ENCODE peak calls at places on chromosomes 5 and 9, in four cellular contexts. L, G, E and I are unnamed samples.

GRCh38 chr9:111992523-111992922 is 95.9 kb downstream of the UGCG start:
- DNase-seq in G (no peak), E (no peak), L (no peak), I (no peak)

GRCh38 chr9:14692536-14692917 is 705 bp downstream of the ZDHHC21 start:
- DNase-seq in E (no peak), G (peak; percentile 49), L (no peak), I (no peak)

GRCh38 chr5:168304349-168304748 is 12.9 kb downstream of the WWC1 start:
- DNase-seq in G (no peak), E (no peak), L (no peak), I (no peak)

GRCh38 chr5:164472150-164472549 is 966.7 kb downstream of the MAT2B start:
- DNase-seq in L (no peak), G (no peak), E (no peak), I (no peak)

GRCh38 chr5:116135344-116135743 is 50.5 kb downstream of the COMMD10 start:
- DNase-seq in G (no peak), L (no peak), E (no peak), I (no peak)

GRCh38 chr9:100364013-100364412 is 11.3 kb upstream of the TEX10 start:
- DNase-seq in G (no peak), E (no peak), L (no peak), I (no peak)

GRCh38 chr9:126123927-126124326 is 202.7 kb upstream of the MVB12B start:
- DNase-seq in L (no peak), E (no peak), G (no peak), I (no peak)

GRCh38 chr5:124747770-124748686 is 1.6 kb upstream of the ZNF608 start:
- DNase-seq in E (no peak), G (peak; percentile 26), L (no peak), I (no peak)

GRCh38 chr9:72041775-72042194 is 18.6 kb downstream of the C9orf57 start:
- DNase-seq in L (peak; percentile 5), E (no peak), G (peak; percentile 53), I (no peak)

GRCh38 chr9:20355022-20355421 is 267.3 kb downstream of the MLLT3 start:
- DNase-seq in L (no peak), E (no peak), G (no peak), I (no peak)

GRCh38 chr5:9348296-9348996 is 197.4 kb downstream of the SEMA5A start:
- DNase-seq in E (no peak), G (no peak), L (no peak), I (no peak)

GRCh38 chr5:181052526-181052927 is 12.5 kb downstream of the BTNL9 start:
- DNase-seq in E (no peak), L (no peak), G (peak; percentile 10), I (no peak)

GRCh38 chr5:23473915-23474679 is 33.3 kb upstream of the PRDM9 start:
- DNase-seq in G (no peak), E (no peak), L (no peak), I (no peak)

GRCh38 chr9:129318121-129319075 is 140.3 kb upstream of the IER5L start:
- DNase-seq in E (no peak), L (no peak), G (no peak), I (no peak)

GRCh38 chr9:79670269-79670961 is 98.7 kb downstream of the TLE4 start:
- DNase-seq in L (no peak), E (no peak), G (no peak), I (no peak)

GRCh38 chr9:137494550-137495351 is 35.6 kb upstream of the NSMF start:
- DNase-seq in E (no peak), L (no peak), G (no peak), I (no peak)

GRCh38 chr9:14346301-14346721 is 32.4 kb upstream of the NFIB start:
- DNase-seq in G (no peak), E (no peak), L (no peak), I (no peak)

GRCh38 chr9:101119206-101119819 is 90.8 kb downstream of the PLPPR1 start:
- DNase-seq in G (peak; percentile 56), L (no peak), E (no peak), I (no peak)

GRCh38 chr5:3100921-3101551 is 349.6 kb upstream of the IRX2 start:
- DNase-seq in G (no peak), E (no peak), L (no peak), I (no peak)

GRCh38 chr5:97544279-97545077 is 361.4 kb upstream of the RIOK2 start:
- DNase-seq in L (no peak), E (no peak), G (no peak), I (no peak)

GRCh38 chr5:135203593-135204036 is 169.6 kb upstream of the PITX1 start:
- DNase-seq in L (no peak), E (no peak), G (peak; percentile 69), I (no peak)

GRCh38 chr5:143023447-143024096 is 253.4 kb downstream of the ARHGAP26 start:
- DNase-seq in G (no peak), E (peak; percentile 21), L (peak; percentile 91), I (no peak)

GRCh38 chr9:83772860-83773259 is 44.7 kb downstream of the GKAP1 start:
- DNase-seq in G (no peak), E (no peak), L (no peak), I (no peak)

GRCh38 chr9:124020520-124021384 is 9.2 kb downstream of the LHX2 start:
- DNase-seq in E (no peak), G (no peak), L (no peak), I (no peak)

GRCh38 chr9:134618163-134618822 is 23.3 kb upstream of the COL5A1 start:
- DNase-seq in G (no peak), E (no peak), L (no peak), I (peak; percentile 54)

DNA sequence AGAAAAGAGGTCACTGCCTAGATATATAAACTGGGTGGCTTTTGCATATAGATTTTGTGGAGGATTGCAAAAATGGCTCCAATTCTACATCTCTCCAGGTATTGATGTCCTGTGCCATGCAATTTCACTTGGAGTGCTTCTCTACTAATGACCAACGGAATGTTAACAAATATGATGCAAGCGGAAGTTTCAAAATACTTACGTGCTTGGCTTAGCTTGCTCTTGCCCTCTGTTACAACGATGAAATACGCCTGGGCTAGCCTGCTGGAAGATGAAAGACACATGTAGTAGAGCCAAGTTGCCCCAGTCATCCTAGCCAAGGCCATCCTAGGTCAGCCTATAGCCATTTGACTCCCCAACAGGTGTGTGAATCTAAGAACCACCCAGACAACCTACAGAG is 3.6 kb upstream of the POC5 start:
- DNase-seq in G (no peak), E (no peak), L (no peak), I (no peak)
- H3K27ac ChIP-seq in G (no peak overlapping the region), E (no peak overlapping the region), L (no peak overlapping the region), I (no peak overlapping the region)

DNA sequence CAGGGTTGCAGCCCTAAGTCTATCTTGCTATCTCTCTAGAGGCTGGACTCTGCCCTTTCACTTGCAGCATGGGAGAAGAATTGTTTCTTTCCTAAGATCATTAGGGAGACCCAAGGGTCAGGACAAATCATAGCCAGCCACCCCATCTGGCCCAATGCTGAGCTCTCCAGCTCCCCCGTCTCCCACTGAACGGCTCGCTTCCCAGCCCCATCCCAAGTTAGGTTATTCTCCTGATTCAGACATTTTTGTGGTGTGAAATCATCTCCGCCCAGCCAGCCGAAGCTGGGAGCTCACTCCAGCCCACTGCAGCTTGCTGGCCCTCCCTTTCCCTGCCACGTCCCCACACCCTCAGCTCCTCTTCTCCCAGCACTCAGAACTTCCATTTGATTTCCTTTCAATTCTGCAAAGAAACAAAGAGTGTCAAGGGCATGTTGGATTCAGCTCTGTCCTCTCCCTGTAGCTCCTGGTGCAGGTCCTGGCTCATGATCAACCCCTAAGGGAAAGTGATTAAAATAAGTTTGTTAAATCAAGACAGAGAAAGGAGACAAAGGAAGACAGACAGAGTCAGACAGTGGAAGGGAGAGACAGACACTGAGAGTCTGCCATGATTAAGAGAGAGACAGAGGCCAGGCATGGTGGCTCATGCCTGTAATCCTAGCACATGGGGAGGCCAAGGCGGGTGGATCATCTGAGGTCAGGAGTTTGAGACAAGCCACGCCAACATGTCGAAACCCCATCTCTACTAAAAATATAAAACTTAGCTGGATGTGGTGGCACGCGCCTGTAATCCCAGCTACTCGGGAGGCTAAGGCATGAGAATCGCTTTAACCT is 12.6 kb upstream of the SPARC start:
- DNase-seq in E (no peak), L (peak; percentile 20), G (peak; percentile 58), I (peak; percentile 37)
- H3K27ac ChIP-seq in E (no peak overlapping the region), L (peak overlapping the region; percentile 68), G (peak overlapping the region; percentile 61), I (peak overlapping the region; percentile 91)

GRCh38 chr5:56359429-56359781 is 126.3 kb upstream of the ANKRD55 start:
- DNase-seq in E (no peak), G (no peak), L (no peak), I (no peak)
- H3K27ac ChIP-seq in E (no peak overlapping the region), G (no peak overlapping the region), L (no peak overlapping the region), I (peak overlapping the region; percentile 34)

DNA sequence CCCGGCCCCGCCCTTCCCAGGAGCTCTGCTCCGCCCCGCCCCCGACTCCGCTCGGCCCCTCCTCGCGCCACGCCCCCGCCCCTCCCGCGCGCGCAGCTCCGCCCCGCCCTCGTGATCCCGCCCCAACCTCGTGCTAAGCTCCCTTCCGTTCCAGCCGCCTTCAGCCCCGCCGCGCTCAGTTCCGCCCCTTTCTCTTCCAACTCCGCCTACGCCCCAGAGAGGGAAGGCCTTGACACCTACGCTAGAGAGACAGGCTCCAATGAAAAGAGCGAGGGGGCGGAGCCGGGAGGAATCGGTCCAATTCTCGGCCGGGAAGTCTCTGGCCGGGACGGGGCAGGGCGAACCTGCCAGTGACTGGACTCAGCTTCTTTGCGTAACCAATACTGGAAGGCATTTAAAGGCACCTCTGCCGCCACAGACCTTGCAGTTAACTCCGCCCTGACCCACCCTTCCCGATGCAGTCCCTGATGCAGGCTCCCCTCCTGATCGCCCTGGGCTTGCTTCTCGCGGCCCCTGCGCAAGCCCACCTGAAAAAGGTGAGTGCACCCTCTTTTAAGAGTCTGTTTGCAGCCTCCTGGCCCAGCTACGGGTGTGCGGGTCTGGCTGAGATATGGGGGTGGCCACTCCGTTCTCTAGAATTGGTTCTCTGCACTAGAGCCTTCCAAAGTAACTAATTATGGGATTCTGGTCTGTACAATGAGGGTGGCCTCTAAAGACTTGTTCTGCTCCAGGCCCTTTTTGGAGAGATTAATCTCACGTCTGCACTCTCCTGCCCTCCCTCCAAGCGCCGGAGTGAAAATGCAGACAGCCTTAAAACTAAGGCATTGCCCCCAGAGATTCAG is at the start of gene GM2A:
- DNase-seq in L (peak; percentile 99), G (peak; percentile 99), E (peak; percentile 98), I (peak; percentile 98)
- H3K27ac ChIP-seq in L (peak within 1 kb of the TSS; percentile 97), G (no peak within 1 kb of the TSS), E (peak within 1 kb of the TSS; percentile 57), I (peak within 1 kb of the TSS; percentile 52)

DNA sequence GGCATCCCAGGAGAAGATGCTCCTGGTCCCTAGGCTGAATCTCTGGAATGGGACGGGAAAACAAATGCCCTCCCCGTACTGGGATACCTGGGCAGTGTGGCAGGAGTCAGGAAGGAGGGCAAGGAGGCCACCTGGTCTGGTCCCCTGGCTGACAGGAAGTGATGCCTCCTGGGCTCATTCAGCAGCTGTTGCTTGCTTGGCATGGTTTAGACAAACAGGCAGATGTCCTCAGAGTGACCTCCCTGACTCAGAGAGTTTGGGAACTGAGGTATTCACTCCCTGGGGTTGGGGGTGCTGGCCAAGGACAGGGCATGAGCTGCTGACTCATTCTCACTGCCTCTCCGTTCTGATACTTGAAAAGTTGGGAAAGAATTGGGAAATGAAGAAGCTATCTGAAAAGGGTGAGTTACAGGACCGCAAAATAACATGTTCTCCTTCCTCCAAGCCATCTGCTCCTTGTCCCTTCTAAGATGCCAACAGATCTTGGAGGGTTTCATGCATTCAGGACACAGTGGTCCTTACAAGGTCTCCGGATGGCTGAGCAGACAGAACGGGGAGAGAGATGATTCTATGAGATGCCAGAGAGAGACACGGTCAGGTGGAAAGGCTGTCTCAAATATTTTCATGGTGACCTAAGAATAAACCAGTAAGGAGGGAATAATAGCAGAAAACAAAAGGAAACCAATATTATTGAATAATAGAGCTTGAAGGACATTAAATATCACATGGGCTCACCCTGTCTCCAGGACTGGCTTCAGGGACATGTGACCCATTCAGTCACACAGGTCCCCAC is 534.5 kb downstream of the BNC2 start:
- DNase-seq in L (peak; percentile 75), E (no peak), G (no peak), I (peak; percentile 55)
- H3K27ac ChIP-seq in L (peak overlapping the region; percentile 60), E (no peak overlapping the region), G (no peak overlapping the region), I (no peak overlapping the region)

GRCh38 chr5:134133995-134134541 is 19.6 kb downstream of the TCF7 start:
- DNase-seq in G (no peak), E (no peak), L (no peak), I (peak; percentile 25)
- H3K27ac ChIP-seq in G (no peak overlapping the region), E (peak overlapping the region; percentile 64), L (no peak overlapping the region), I (no peak overlapping the region)

GRCh38 chr5:157606046-157606445 is 30.5 kb upstream of the ADAM19 start:
- DNase-seq in E (no peak), G (no peak), L (no peak), I (no peak)
- H3K27ac ChIP-seq in E (no peak overlapping the region), G (no peak overlapping the region), L (no peak overlapping the region), I (no peak overlapping the region)